ENCODE peak calls at places on chromosomes 16 and 17, in nine cellular contexts. D is lower leg skin, J is testis, T is GM12891, G is heart left ventricle, C is breast epithelium, H is ovary, U is body of pancreas, E is tibial nerve. R is an unnamed sample.

GRCh38 chr16:239948-240277 is 5.3 kb downstream of the FAM234A start:
- DNase-seq in D (no peak), J (no peak), T (no peak), G (no peak), C (no peak), H (no peak), U (no peak), E (no peak), R (no peak)

GRCh38 chr17:7083592-7083991 is 3.5 kb upstream of the CLEC10A start:
- DNase-seq in D (peak), J (no peak), T (no peak), G (no peak), C (no peak), H (no peak), U (no peak), E (no peak), R (no peak)

GRCh38 chr16:21952040-21952792 is 945 bp upstream of the UQCRC2 start:
- DNase-seq in D (peak), J (peak), T (peak), G (peak), C (peak), H (peak), U (peak), E (peak), R (peak)

GRCh38 chr17:27807567-27808470 is 7.5 kb upstream of the NOS2 start:
- DNase-seq in D (peak), J (peak), T (peak), G (no peak), C (no peak), H (no peak), U (peak), E (no peak), R (peak)

GRCh38 chr16:10995555-10995954 is 51.2 kb downstream of the CLEC16A start:
- DNase-seq in D (no peak), J (no peak), T (no peak), G (no peak), C (no peak), H (no peak), U (no peak), E (no peak), R (no peak)

GRCh38 chr16:81752225-81752875 is 26.7 kb upstream of the PLCG2 start:
- DNase-seq in D (peak), J (peak), T (peak), G (peak), C (no peak), H (no peak), U (peak), E (no peak), R (peak)

GRCh38 chr17:76791053-76791980 is 53.4 kb downstream of the MFSD11 start:
- DNase-seq in D (no peak), J (no peak), T (peak), G (no peak), C (no peak), H (no peak), U (peak), E (no peak), R (no peak)

GRCh38 chr17:75515229-75515522 is 161 bp downstream of the CASKIN2 start:
- DNase-seq in D (no peak), J (no peak), T (no peak), G (no peak), C (no peak), H (no peak), U (no peak), E (no peak), R (no peak)

GRCh38 chr17:69501591-69502468 is 87.3 kb downstream of the MAP2K6 start:
- DNase-seq in D (no peak), J (peak), T (no peak), G (peak), C (no peak), H (peak), U (peak), E (peak), R (no peak)

GRCh38 chr17:56593741-56594527 is 435 bp downstream of the NOG start:
- DNase-seq in D (peak), J (peak), T (peak), G (peak), C (peak), H (peak), U (peak), E (peak), R (peak)

GRCh38 chr17:68182940-68183551 is 64.8 kb upstream of the AMZ2 start:
- DNase-seq in D (peak), J (no peak), T (peak), G (no peak), C (no peak), H (no peak), U (no peak), E (no peak), R (no peak)

GRCh38 chr17:76420356-76421053 is 32.4 kb downstream of the UBE2O start:
- DNase-seq in D (no peak), J (no peak), T (no peak), G (no peak), C (no peak), H (no peak), U (no peak), E (no peak), R (no peak)

GRCh38 chr16:58510097-58510775 is 5.1 kb upstream of the SETD6 start:
- DNase-seq in D (peak), J (no peak), T (no peak), G (no peak), C (no peak), H (no peak), U (peak), E (no peak), R (no peak)

GRCh38 chr16:84178892-84179611 is 7.8 kb downstream of the TAF1C start:
- DNase-seq in D (no peak), J (no peak), T (no peak), G (no peak), C (no peak), H (no peak), U (no peak), E (no peak), R (no peak)

GRCh38 chr16:72425571-72426341 is 253.8 kb upstream of the PMFBP1 start:
- DNase-seq in D (no peak), J (no peak), T (no peak), G (no peak), C (no peak), H (no peak), U (no peak), E (no peak), R (no peak)

GRCh38 chr16:49431591-49432290 is 58.1 kb downstream of the C16orf78 start:
- DNase-seq in D (no peak), J (no peak), T (no peak), G (no peak), C (no peak), H (no peak), U (no peak), E (no peak), R (no peak)

GRCh38 chr16:68093816-68094613 is 8.8 kb downstream of the NFATC3 start:
- DNase-seq in D (no peak), J (no peak), T (no peak), G (no peak), C (no peak), H (no peak), U (no peak), E (no peak), R (peak)

GRCh38 chr17:21193031-21193430 is 20.9 kb downstream of the TMEM11 start:
- DNase-seq in D (no peak), J (no peak), T (no peak), G (no peak), C (no peak), H (no peak), U (no peak), E (no peak), R (no peak)

GRCh38 chr16:81366316-81366932 is 51.7 kb downstream of the GAN start:
- DNase-seq in D (no peak), J (no peak), T (peak), G (no peak), C (no peak), H (no peak), U (no peak), E (peak), R (peak)

GRCh38 chr17:50095626-50096037 is 481 bp downstream of the PDK2 start:
- DNase-seq in D (no peak), J (no peak), T (no peak), G (no peak), C (no peak), H (peak), U (no peak), E (no peak), R (no peak)

GRCh38 chr17:75898791-75899190 is 2.0 kb upstream of the TRIM65 start:
- DNase-seq in D (no peak), J (no peak), T (no peak), G (no peak), C (no peak), H (no peak), U (no peak), E (no peak), R (no peak)

GRCh38 chr17:4849011-4849536 is 15.9 kb downstream of the MINK1 start:
- DNase-seq in D (no peak), J (no peak), T (no peak), G (no peak), C (no peak), H (no peak), U (no peak), E (no peak), R (no peak)

GRCh38 chr16:66222756-66223155 is 143.7 kb upstream of the CDH5 start:
- DNase-seq in D (peak), J (no peak), T (no peak), G (no peak), C (no peak), H (no peak), U (no peak), E (no peak), R (no peak)

GRCh38 chr16:86085161-86085611 is 186.2 kb downstream of the IRF8 start:
- DNase-seq in D (peak), J (no peak), T (no peak), G (no peak), C (peak), H (no peak), U (no peak), E (no peak), R (no peak)
- TF ChIP-seq POLR2A in D (no peak), J (no peak), T (no peak), G (no peak), C (no peak), H (no peak), U (no peak), E (no peak), R (no peak)

DNA sequence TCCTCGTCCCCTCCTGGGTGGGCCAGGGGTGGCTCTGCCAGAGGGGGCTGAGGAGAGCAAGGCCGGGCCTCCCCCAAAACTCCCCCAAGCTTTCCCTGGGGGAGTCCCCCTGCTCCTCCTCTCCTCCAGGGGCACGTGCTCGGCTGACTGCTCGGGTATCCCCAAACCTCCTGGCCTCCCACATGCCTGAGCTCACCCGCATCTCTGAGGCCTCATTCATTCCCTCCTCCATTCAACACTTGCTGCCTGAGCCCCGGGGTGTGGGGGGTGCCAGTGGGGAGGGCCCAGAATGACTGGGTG is 83.1 kb downstream of the RTN4RL1 start:
- DNase-seq in D (no peak), J (no peak), T (no peak), G (no peak), C (no peak), H (no peak), U (no peak), E (no peak), R (no peak)
- TF ChIP-seq POLR2A in D (no peak), J (no peak), T (no peak), G (no peak), C (no peak), H (no peak), U (no peak), E (no peak), R (no peak)

GRCh38 chr16:87965973-87966667 is 14.9 kb downstream of the BANP start:
- DNase-seq in D (no peak), J (no peak), T (no peak), G (no peak), C (no peak), H (no peak), U (no peak), E (no peak), R (no peak)

GRCh38 chr16:87964049-87964448 is 12.8 kb downstream of the BANP start:
- DNase-seq in D (no peak), J (no peak), T (no peak), G (peak), C (no peak), H (no peak), U (no peak), E (no peak), R (no peak)

GRCh38 chr16:87960851-87961250 is 9.6 kb downstream of the BANP start:
- DNase-seq in D (no peak), J (no peak), T (no peak), G (no peak), C (no peak), H (no peak), U (no peak), E (no peak), R (no peak)

GRCh38 chr16:87965417-87965816 is 14.2 kb downstream of the BANP start:
- DNase-seq in D (no peak), J (no peak), T (no peak), G (no peak), C (no peak), H (no peak), U (no peak), E (no peak), R (no peak)

DNA sequence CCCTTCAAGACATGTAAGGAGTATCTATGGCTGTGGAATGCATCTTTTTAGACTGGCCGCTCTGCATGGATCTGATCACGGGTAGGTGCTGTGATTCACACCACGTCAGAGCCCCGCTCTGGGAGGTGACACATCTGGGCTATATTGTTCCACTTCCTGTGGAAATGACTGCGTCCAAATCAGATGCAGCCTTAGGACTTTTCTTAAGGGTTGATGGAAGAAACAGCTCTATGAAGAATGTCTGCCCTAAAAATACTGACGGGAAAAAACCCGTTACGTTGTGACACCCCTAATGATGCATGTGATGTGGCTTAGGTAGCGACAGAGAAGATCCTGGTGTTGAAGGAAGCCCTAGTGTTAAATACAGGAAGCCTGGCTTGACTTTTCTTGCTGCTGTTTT is 12.2 kb downstream of the BANP start:
- DNase-seq in D (no peak), J (no peak), T (no peak), G (peak), C (no peak), H (no peak), U (no peak), E (no peak), R (peak)
- TF ChIP-seq POLR2A in D (no peak), J (no peak), T (no peak), G (no peak), C (no peak), H (no peak), U (no peak), E (no peak), R (no peak)

DNA sequence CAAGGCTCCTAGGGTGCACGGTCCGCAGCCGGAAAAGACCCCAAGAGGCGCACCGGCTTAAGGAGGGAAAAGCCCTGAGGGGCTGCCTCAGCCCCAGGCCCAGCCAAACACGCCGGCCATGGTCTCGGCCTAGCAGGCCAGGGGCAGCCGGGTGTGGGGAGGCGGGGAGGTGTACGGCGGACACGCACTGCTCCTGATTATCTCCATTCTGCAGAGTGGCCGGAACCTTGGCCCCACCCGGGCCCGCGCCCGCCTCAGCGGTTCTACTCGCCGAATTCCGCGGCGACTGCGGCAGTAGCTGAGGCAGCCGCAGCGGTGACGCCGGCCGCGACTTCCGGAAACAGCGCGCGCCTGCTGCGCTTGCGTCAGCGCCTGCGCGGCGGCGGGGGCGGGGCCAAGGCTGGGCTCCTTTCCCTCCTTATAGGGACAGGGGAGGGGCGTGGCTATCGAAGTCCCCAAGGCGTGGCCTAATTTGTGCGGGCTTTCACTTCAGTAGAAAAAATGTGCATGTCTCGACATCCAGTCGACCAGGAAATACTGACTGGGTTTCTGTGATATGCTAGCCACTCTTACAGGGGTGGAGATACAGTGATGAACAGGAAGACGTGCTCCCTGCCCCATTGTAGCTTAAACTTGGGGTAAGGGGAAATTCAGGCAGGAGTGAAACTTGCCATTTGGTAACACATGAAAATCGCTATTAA is at the start of gene PARN:
- DNase-seq in D (peak), J (peak), T (peak), G (peak), C (peak), H (peak), U (peak), E (peak), R (peak)
- TF ChIP-seq POLR2A in D (no peak), J (peak), T (peak), G (peak), C (peak), H (peak), U (peak), E (peak), R (peak)